ENCODE peak calls at places on chromosomes 4 and X, in six cellular contexts. Y, S, B, H, E and O are unnamed samples.

GRCh38 chr4:168781341-168781740 is 228.7 kb downstream of the CBR4 start:
- DNase-seq in Y (no peak), S (no peak), B (no peak), H (no peak), E (no peak), O (no peak)

GRCh38 chr4:75916091-75916661 is 13.9 kb upstream of the PPEF2 start:
- DNase-seq in Y (peak; percentile 26), S (no peak), B (peak; percentile 57), H (peak; percentile 52), E (peak; percentile 30), O (no peak)

GRCh38 chr4:22170353-22170752 is 221.8 kb upstream of the KCNIP4 start:
- DNase-seq in Y (no peak), S (no peak), B (no peak), H (no peak), E (no peak), O (no peak)

GRCh38 chrX:8520791-8521190 is 56.2 kb downstream of the VCX3B start:
- DNase-seq in Y (no peak), S (no peak), B (no peak), H (no peak), E (no peak), O (no peak)

GRCh38 chrX:11193035-11193469 is 81.9 kb downstream of the HCCS start:
- DNase-seq in Y (no peak), S (no peak), B (no peak), H (no peak), E (no peak), O (no peak)

GRCh38 chr4:98528882-98529281 is 129.5 kb downstream of the TSPAN5 start:
- DNase-seq in Y (no peak), S (no peak), B (no peak), H (no peak), E (no peak), O (no peak)

GRCh38 chrX:69133561-69134542 is 31.4 kb downstream of the PJA1 start:
- DNase-seq in Y (no peak), S (peak; percentile 49), B (peak; percentile 27), H (no peak), E (peak; percentile 21), O (peak; percentile 4)

GRCh38 chrX:38638952-38639529 is 77.7 kb downstream of the TSPAN7 start:
- DNase-seq in Y (no peak), S (no peak), B (no peak), H (no peak), E (no peak), O (no peak)

GRCh38 chr4:185682236-185682635 is 129.8 kb downstream of the SORBS2 start:
- DNase-seq in Y (no peak), S (no peak), B (no peak), H (no peak), E (no peak), O (no peak)

GRCh38 chrX:44874481-44875184 is 1.6 kb downstream of the KDM6A start:
- DNase-seq in Y (peak; percentile 42), S (peak; percentile 36), B (no peak), H (peak; percentile 13), E (peak; percentile 66), O (peak; percentile 18)

DNA sequence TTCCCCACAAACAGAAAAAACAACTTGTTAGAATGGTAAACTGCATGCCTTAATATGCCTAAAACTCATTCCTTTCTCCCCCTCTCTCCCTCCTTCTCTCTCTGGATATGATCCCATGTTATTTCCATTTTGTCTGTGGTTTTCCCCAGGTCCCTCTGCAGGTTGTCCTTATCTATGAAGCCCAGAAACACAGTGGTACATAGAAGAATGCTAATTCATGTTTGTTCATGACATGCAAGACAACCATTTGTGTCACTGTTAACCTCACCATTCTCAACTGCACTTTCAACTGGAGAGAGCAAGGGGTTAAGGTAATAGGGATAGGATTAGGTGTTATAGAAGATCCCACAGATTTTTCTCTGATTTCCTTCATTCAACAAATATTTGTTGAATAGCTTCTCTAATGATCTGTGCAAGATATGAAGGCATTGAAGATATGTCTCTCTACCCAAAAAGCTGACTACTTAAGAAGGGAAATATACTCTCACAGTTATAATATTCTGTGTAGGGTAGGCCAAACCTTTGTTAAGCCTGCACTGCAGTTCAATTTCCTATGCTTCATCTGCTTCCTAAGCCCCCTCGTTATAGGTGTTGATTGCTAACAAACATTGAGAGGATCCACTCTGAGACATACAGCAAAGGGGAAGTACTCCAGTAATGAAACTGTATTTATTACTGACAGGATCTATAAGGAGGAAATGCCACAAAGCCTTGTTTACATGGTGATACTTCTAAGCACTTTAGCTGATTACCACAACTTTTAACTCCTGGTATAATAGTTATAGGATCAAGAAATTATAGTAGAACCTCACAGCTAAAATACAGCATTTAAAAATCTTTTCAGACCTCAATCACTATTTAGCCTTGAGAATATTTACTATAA is 96.1 kb downstream of the FRYL start:
- DNase-seq in Y (no peak), S (no peak), B (no peak), H (peak; percentile 28), E (no peak), O (no peak)
- H3K27ac ChIP-seq in Y (no peak overlapping the region), S (no peak overlapping the region), B (no peak overlapping the region), H (no peak overlapping the region), E (no peak overlapping the region), O (no peak overlapping the region)

GRCh38 chr4:119626420-119626819 is 2.2 kb downstream of the PDE5A start:
- DNase-seq in Y (no peak), S (no peak), B (no peak), H (no peak), E (no peak), O (no peak)

GRCh38 chr4:119628281-119629141 is at the start of gene PDE5A:
- DNase-seq in Y (peak; percentile 90), S (peak; percentile 61), B (peak; percentile 63), H (peak; percentile 96), E (peak; percentile 88), O (peak; percentile 82)

GRCh38 chr4:119627267-119628190 is 1.1 kb downstream of the PDE5A start:
- DNase-seq in Y (peak; percentile 72), S (peak; percentile 46), B (peak; percentile 69), H (peak; percentile 80), E (peak; percentile 71), O (peak; percentile 33)

GRCh38 chr4:119626943-119627266 is 1.7 kb downstream of the PDE5A start:
- DNase-seq in Y (no peak), S (no peak), B (no peak), H (no peak), E (no peak), O (no peak)

GRCh38 chr4:119629142-119629471 is 503 bp upstream of the PDE5A start:
- DNase-seq in Y (no peak), S (no peak), B (no peak), H (no peak), E (no peak), O (no peak)
- TF ChIP-seq CTCF in Y (no peak), S (no peak), B (no peak), H (no peak), E (no peak), O (no peak)

GRCh38 chr4:2935762-2936743 is 27.2 kb downstream of the NOP14 start:
- DNase-seq in Y (no peak), S (no peak), B (no peak), H (no peak), E (no peak), O (no peak)

GRCh38 chr4:2937986-2938385 is 25.2 kb downstream of the NOP14 start:
- DNase-seq in Y (peak; percentile 4), S (no peak), B (no peak), H (no peak), E (no peak), O (no peak)

GRCh38 chr4:2938906-2939305 is 24.3 kb downstream of the NOP14 start:
- DNase-seq in Y (peak; percentile 5), S (no peak), B (no peak), H (no peak), E (no peak), O (no peak)

GRCh38 chr4:2936773-2937145 is 26.4 kb downstream of the NOP14 start:
- DNase-seq in Y (no peak), S (no peak), B (no peak), H (no peak), E (no peak), O (no peak)

DNA sequence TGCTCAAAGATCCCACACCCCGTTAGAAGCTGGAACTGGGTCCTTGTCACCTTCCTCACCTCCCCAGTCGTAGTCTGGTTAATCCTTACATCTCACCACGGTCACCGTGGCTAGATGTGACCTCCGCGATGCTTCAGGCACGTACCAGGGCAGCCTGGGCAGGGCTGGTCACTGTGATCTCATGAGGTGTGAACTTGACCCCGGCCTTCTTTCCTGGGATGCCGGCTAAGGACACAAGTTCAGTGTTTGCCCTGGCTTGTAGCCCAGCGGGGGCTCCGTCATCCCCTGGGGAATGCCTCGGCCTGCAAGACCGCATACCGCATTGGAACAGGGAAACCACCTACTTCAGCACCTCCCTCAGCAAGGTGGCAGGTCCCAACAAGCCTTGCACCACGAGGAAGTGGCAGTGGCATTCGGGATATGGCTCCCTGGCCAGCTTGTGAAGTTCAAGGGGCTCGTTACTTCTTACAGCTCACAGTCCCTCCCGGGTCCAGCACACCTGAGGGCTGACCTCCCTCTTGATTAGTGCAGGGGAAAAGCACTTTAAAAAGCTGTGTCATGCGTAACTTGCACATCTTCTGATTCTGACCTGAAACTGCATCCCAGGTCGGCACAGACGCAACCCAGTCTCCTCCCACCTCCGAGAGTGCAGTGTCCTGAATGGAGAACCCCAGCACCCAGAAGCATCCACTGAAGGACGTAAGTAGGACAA is 25.9 kb downstream of the NOP14 start:
- DNase-seq in Y (peak; percentile 4), S (no peak), B (no peak), H (no peak), E (no peak), O (peak; percentile 87)
- H3K27me3 ChIP-seq in Y (no peaks in the 10 kb centered on the region), S (no peaks in the 10 kb centered on the region), B (no peaks in the 10 kb centered on the region), H (no peaks in the 10 kb centered on the region), E (no peaks in the 10 kb centered on the region), O (no peaks in the 10 kb centered on the region)

GRCh38 chrX:115603534-115604074 is 42.6 kb downstream of the PLS3 start:
- DNase-seq in Y (no peak), S (no peak), B (no peak), H (no peak), E (no peak), O (no peak)
- H3K27ac ChIP-seq in Y (no peak overlapping the region), S (peak overlapping the region; percentile 60), B (no peak overlapping the region), H (no peak overlapping the region), E (no peak overlapping the region), O (no peak overlapping the region)